ENCODE peak calls at places on chromosomes 11 and 22, in seven cellular contexts. One of them, this sample, is unnamed.

GRCh38 chr22:40250608-40251007 is 72.9 kb downstream of the TNRC6B start:
- DNase-seq in NCI-H2107: no peak
- DNase-seq in CD8-positive, alpha-beta T cell: no peak
- DNase-seq in stimulated activated CD4-positive, alpha-beta T cell treated with anti-CD3 and anti-CD28 coated beads, Interleukin-15, amount 100 ng/mL, for 24 hours: peak
- DNase-seq in cardiac fibroblast: no peak
- DNase-seq in tibial nerve: no peak
- DNase-seq in naive thymus-derived CD8-positive, alpha-beta T cell: no peak
- DNase-seq in this sample: no peak

GRCh38 chr22:35212996-35213395 is 44.3 kb upstream of the HMGXB4 start:
- DNase-seq in NCI-H2107: no peak
- DNase-seq in CD8-positive, alpha-beta T cell: no peak
- DNase-seq in stimulated activated CD4-positive, alpha-beta T cell treated with anti-CD3 and anti-CD28 coated beads, Interleukin-15, amount 100 ng/mL, for 24 hours: no peak
- DNase-seq in cardiac fibroblast: no peak
- DNase-seq in tibial nerve: no peak
- DNase-seq in naive thymus-derived CD8-positive, alpha-beta T cell: no peak
- DNase-seq in this sample: no peak

GRCh38 chr22:23313791-23314567 is 133.7 kb downstream of the BCR start:
- DNase-seq in NCI-H2107: no peak
- DNase-seq in CD8-positive, alpha-beta T cell: no peak
- DNase-seq in stimulated activated CD4-positive, alpha-beta T cell treated with anti-CD3 and anti-CD28 coated beads, Interleukin-15, amount 100 ng/mL, for 24 hours: no peak
- DNase-seq in cardiac fibroblast: no peak
- DNase-seq in tibial nerve: no peak
- DNase-seq in naive thymus-derived CD8-positive, alpha-beta T cell: no peak
- DNase-seq in this sample: no peak

GRCh38 chr11:127843483-127844396 is 743.6 kb downstream of the ETS1 start:
- DNase-seq in NCI-H2107: peak
- DNase-seq in CD8-positive, alpha-beta T cell: peak
- DNase-seq in stimulated activated CD4-positive, alpha-beta T cell treated with anti-CD3 and anti-CD28 coated beads, Interleukin-15, amount 100 ng/mL, for 24 hours: peak
- DNase-seq in cardiac fibroblast: peak
- DNase-seq in tibial nerve: peak
- DNase-seq in naive thymus-derived CD8-positive, alpha-beta T cell: peak
- DNase-seq in this sample: peak

GRCh38 chr11:19739872-19740271 is 27.2 kb downstream of the NAV2 start:
- DNase-seq in NCI-H2107: no peak
- DNase-seq in CD8-positive, alpha-beta T cell: no peak
- DNase-seq in stimulated activated CD4-positive, alpha-beta T cell treated with anti-CD3 and anti-CD28 coated beads, Interleukin-15, amount 100 ng/mL, for 24 hours: no peak
- DNase-seq in cardiac fibroblast: peak
- DNase-seq in tibial nerve: no peak
- DNase-seq in naive thymus-derived CD8-positive, alpha-beta T cell: no peak
- DNase-seq in this sample: no peak

GRCh38 chr11:120057595-120058581 is 80.0 kb downstream of the TRIM29 start:
- DNase-seq in NCI-H2107: peak
- DNase-seq in CD8-positive, alpha-beta T cell: no peak
- DNase-seq in stimulated activated CD4-positive, alpha-beta T cell treated with anti-CD3 and anti-CD28 coated beads, Interleukin-15, amount 100 ng/mL, for 24 hours: no peak
- DNase-seq in cardiac fibroblast: peak
- DNase-seq in tibial nerve: no peak
- DNase-seq in naive thymus-derived CD8-positive, alpha-beta T cell: no peak
- DNase-seq in this sample: no peak

GRCh38 chr11:73995247-73995646 is 12.6 kb upstream of the UCP2 start:
- DNase-seq in NCI-H2107: no peak
- DNase-seq in CD8-positive, alpha-beta T cell: no peak
- DNase-seq in stimulated activated CD4-positive, alpha-beta T cell treated with anti-CD3 and anti-CD28 coated beads, Interleukin-15, amount 100 ng/mL, for 24 hours: no peak
- DNase-seq in cardiac fibroblast: no peak
- DNase-seq in tibial nerve: no peak
- DNase-seq in naive thymus-derived CD8-positive, alpha-beta T cell: no peak
- DNase-seq in this sample: no peak

GRCh38 chr11:1762537-1763302 is 1.0 kb downstream of the CTSD start:
- DNase-seq in NCI-H2107: no peak
- DNase-seq in CD8-positive, alpha-beta T cell: no peak
- DNase-seq in stimulated activated CD4-positive, alpha-beta T cell treated with anti-CD3 and anti-CD28 coated beads, Interleukin-15, amount 100 ng/mL, for 24 hours: no peak
- DNase-seq in cardiac fibroblast: peak
- DNase-seq in tibial nerve: peak
- DNase-seq in naive thymus-derived CD8-positive, alpha-beta T cell: no peak
- DNase-seq in this sample: no peak

GRCh38 chr22:42321908-42322561 is 51.6 kb upstream of the TCF20 start:
- DNase-seq in NCI-H2107: no peak
- DNase-seq in CD8-positive, alpha-beta T cell: no peak
- DNase-seq in stimulated activated CD4-positive, alpha-beta T cell treated with anti-CD3 and anti-CD28 coated beads, Interleukin-15, amount 100 ng/mL, for 24 hours: no peak
- DNase-seq in cardiac fibroblast: peak
- DNase-seq in tibial nerve: no peak
- DNase-seq in naive thymus-derived CD8-positive, alpha-beta T cell: no peak
- DNase-seq in this sample: no peak

This sample was measured in T-helper 1 cell.